ENCODE peak calls at places on chromosomes 1 and 21, in eight cellular contexts. E, F, J, I, V, A, R and K are unnamed samples.

GRCh38 chr1:53619811-53620619 is 118.9 kb downstream of the GLIS1 start:
- DNase-seq in E (no peak), F (no peak), J (no peak), I (no peak), V (no peak), A (no peak), R (no peak), K (no peak)

GRCh38 chr1:204211021-204211420 is 2.8 kb downstream of the GOLT1A start:
- DNase-seq in E (no peak), F (no peak), J (no peak), I (no peak), V (no peak), A (no peak), R (no peak), K (no peak)

GRCh38 chr1:153533689-153534201 is 2.0 kb downstream of the S100A6 start:
- DNase-seq in E (peak; percentile 94), F (no peak), J (peak; percentile 82), I (no peak), V (peak; percentile 76), A (peak; percentile 58), R (peak; percentile 39), K (no peak)

GRCh38 chr1:167439301-167439988 is 78.9 kb downstream of the CD247 start:
- DNase-seq in E (peak; percentile 51), F (peak; percentile 79), J (peak; percentile 55), I (no peak), V (no peak), A (peak; percentile 60), R (peak; percentile 20), K (peak; percentile 54)

GRCh38 chr21:41638201-41638790 is 128.6 kb downstream of the RIPK4 start:
- DNase-seq in E (no peak), F (no peak), J (no peak), I (no peak), V (no peak), A (no peak), R (no peak), K (no peak)

GRCh38 chr1:84689514-84690396 is 506 bp downstream of the SSX2IP start:
- DNase-seq in E (peak; percentile 50), F (peak; percentile 65), J (peak; percentile 39), I (no peak), V (no peak), A (peak; percentile 79), R (peak; percentile 35), K (peak; percentile 75)

GRCh38 chr1:204477036-204477740 is 17.4 kb downstream of the PIK3C2B start:
- DNase-seq in E (peak; percentile 46), F (no peak), J (no peak), I (no peak), V (no peak), A (no peak), R (no peak), K (no peak)

GRCh38 chr1:209755926-209756607 is at the start of gene TRAF3IP3:
- DNase-seq in E (no peak), F (no peak), J (no peak), I (peak; percentile 83), V (no peak), A (no peak), R (no peak), K (peak; percentile 95)

GRCh38 chr21:26572026-26572425 is 1.1 kb downstream of the CYYR1 start:
- DNase-seq in E (peak; percentile 67), F (no peak), J (no peak), I (no peak), V (no peak), A (no peak), R (no peak), K (no peak)

GRCh38 chr1:181152892-181153633 is 64.6 kb downstream of the IER5 start:
- DNase-seq in E (peak; percentile 98), F (no peak), J (no peak), I (no peak), V (no peak), A (peak; percentile 99), R (no peak), K (peak; percentile 97)

GRCh38 chr21:34156957-34157356 is 83.6 kb downstream of the MRPS6 start:
- DNase-seq in E (no peak), F (no peak), J (no peak), I (no peak), V (no peak), A (no peak), R (no peak), K (no peak)

GRCh38 chr1:221611930-221612777 is 129.7 kb downstream of the DUSP10 start:
- DNase-seq in E (peak; percentile 12), F (no peak), J (peak; percentile 73), I (no peak), V (peak; percentile 15), A (peak; percentile 61), R (no peak), K (peak; percentile 11)

GRCh38 chr1:231856894-231857293 is 230.3 kb downstream of the DISC1 start:
- DNase-seq in E (no peak), F (no peak), J (no peak), I (no peak), V (no peak), A (no peak), R (no peak), K (no peak)

GRCh38 chr1:235313262-235313661 is 14.7 kb downstream of the ARID4B start:
- DNase-seq in E (no peak), F (no peak), J (no peak), I (no peak), V (no peak), A (no peak), R (no peak), K (no peak)

GRCh38 chr1:221923921-221924598 is 182.2 kb upstream of the DUSP10 start:
- DNase-seq in E (no peak), F (no peak), J (no peak), I (no peak), V (no peak), A (no peak), R (no peak), K (no peak)

GRCh38 chr1:183593356-183593755 is 3.1 kb upstream of the NCF2 start:
- DNase-seq in E (no peak), F (no peak), J (no peak), I (peak; percentile 68), V (no peak), A (no peak), R (no peak), K (peak; percentile 51)

GRCh38 chr1:35524106-35524505 is 33.1 kb downstream of the KIAA0319L start:
- DNase-seq in E (no peak), F (no peak), J (no peak), I (no peak), V (no peak), A (no peak), R (no peak), K (no peak)

GRCh38 chr1:119438761-119439160 is 23.8 kb downstream of the HSD3B2 start:
- DNase-seq in E (no peak), F (no peak), J (no peak), I (no peak), V (no peak), A (no peak), R (no peak), K (no peak)

GRCh38 chr1:119440908-119441307 is 26.0 kb downstream of the HSD3B2 start:
- DNase-seq in E (no peak), F (no peak), J (no peak), I (no peak), V (no peak), A (no peak), R (no peak), K (no peak)

GRCh38 chr1:119429687-119430086 is 14.7 kb downstream of the HSD3B2 start:
- DNase-seq in E (no peak), F (no peak), J (no peak), I (no peak), V (no peak), A (no peak), R (no peak), K (no peak)

GRCh38 chr1:119431836-119432235 is 16.9 kb downstream of the HSD3B2 start:
- DNase-seq in E (no peak), F (no peak), J (no peak), I (no peak), V (no peak), A (peak; percentile 3), R (no peak), K (no peak)

DNA sequence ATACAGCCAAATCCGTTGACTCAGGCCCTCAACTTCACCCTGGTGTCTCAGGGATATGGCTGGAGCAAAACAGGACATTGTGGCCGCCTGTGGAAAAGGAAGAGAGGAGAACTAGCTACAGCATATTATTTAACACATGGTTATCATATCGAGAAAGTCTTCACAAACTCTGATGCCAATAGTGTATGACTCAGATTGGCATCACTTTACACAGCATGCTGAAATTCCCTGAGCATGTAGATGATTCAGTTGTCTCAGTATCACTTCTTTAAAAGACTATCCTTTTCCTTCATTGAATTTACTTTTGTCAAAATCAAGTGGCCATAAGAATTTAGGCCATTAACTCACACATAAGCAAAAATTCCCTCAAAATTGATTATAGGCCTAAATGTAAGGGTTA is 20.1 kb downstream of the HSD3B2 start:
- DNase-seq in E (no peak), F (no peak), J (no peak), I (no peak), V (no peak), A (no peak), R (no peak), K (no peak)
- TF ChIP-seq MAX in E (no peak), F (no peak), J (no peak), I (no peak), V (no peak), A (no peak), R (no peak), K (no peak)

GRCh38 chr1:1157914-1158710 is 15.6 kb upstream of the TTLL10 start:
- DNase-seq in E (peak; percentile 38), F (no peak), J (no peak), I (no peak), V (no peak), A (peak; percentile 48), R (peak; percentile 66), K (peak; percentile 46)
- TF ChIP-seq POLR2A in E (peak; percentile 14), F (no peak), J (no peak), I (peak; percentile 70), V (no peak), A (peak; percentile 68), R (no peak), K (no peak)

GRCh38 chr1:93340090-93340489 is 5.6 kb upstream of the DR1 start:
- DNase-seq in E (no peak), F (no peak), J (no peak), I (no peak), V (no peak), A (no peak), R (no peak), K (no peak)

GRCh38 chr1:93339171-93339697 is 6.5 kb upstream of the DR1 start:
- DNase-seq in E (no peak), F (no peak), J (no peak), I (no peak), V (no peak), A (no peak), R (no peak), K (no peak)

DNA sequence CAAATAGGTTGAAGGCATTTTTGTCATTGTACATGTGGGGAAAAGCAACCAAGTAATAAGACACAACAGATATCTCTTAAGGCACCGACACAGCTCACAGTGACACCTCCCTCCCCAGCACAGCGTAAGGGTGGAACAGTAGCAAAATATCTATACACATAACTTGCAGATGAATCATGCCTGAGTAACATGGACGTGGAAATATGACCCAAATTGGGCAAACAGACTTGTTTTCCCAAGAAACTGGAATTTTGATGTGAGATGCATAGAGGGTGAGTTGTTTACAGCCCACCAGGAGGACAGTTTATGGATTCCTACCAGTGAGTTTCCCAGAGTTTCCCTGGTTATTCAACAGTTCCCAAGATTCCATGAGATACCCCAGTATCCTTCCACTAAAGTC is 7.3 kb upstream of the DR1 start:
- DNase-seq in E (peak; percentile 66), F (no peak), J (peak; percentile 68), I (no peak), V (peak; percentile 64), A (no peak), R (no peak), K (no peak)
- TF ChIP-seq MAX in E (no peak), F (no peak), J (peak; percentile 15), I (no peak), V (no peak), A (no peak), R (no peak), K (no peak)

GRCh38 chr1:44842763-44843655 is at the start of gene PTCH2:
- DNase-seq in E (peak; percentile 68), F (peak; percentile 95), J (peak; percentile 25), I (no peak), V (no peak), A (peak; percentile 83), R (peak; percentile 55), K (peak; percentile 79)
- TF ChIP-seq POLR2A in E (no peak), F (no peak), J (no peak), I (no peak), V (no peak), A (peak; percentile 58), R (no peak), K (no peak)